ENCODE peak calls at places on chromosome 17, in five cellular contexts. One of them, this sample, is unnamed.

GRCh38 chr17:46108120-46108519 is 85.1 kb downstream of the KANSL1 start:
- DNase-seq in BJ: no peak
- DNase-seq in mesendoderm: peak
- DNase-seq in right lobe of liver: no peak
- DNase-seq in tibial artery: no peak
- DNase-seq in this sample: no peak

GRCh38 chr17:44211281-44212265 is 7.9 kb downstream of the UBTF start:
- DNase-seq in right lobe of liver: no peak
- DNase-seq in tibial artery: no peak
- DNase-seq in mesendoderm: no peak
- DNase-seq in BJ: no peak
- DNase-seq in this sample: no peak

GRCh38 chr17:42457107-42457787 is 1.4 kb upstream of the ATP6V0A1 start:
- DNase-seq in right lobe of liver: no peak
- DNase-seq in BJ: no peak
- DNase-seq in tibial artery: no peak
- DNase-seq in mesendoderm: no peak
- DNase-seq in this sample: no peak

GRCh38 chr17:49975531-49975930 is 6.5 kb downstream of the DLX4 start:
- DNase-seq in BJ: no peak
- DNase-seq in mesendoderm: peak
- DNase-seq in right lobe of liver: no peak
- DNase-seq in tibial artery: no peak
- DNase-seq in this sample: no peak

GRCh38 chr17:61250335-61250890 is 149.2 kb upstream of the TBX2 start:
- DNase-seq in tibial artery: no peak
- DNase-seq in right lobe of liver: no peak
- DNase-seq in mesendoderm: no peak
- DNase-seq in BJ: no peak
- DNase-seq in this sample: no peak

GRCh38 chr17:37786481-37786880 is 41.6 kb upstream of the HNF1B start:
- DNase-seq in BJ: no peak
- DNase-seq in mesendoderm: no peak
- DNase-seq in tibial artery: no peak
- DNase-seq in right lobe of liver: no peak
- DNase-seq in this sample: no peak

GRCh38 chr17:64377769-64378282 is 12.8 kb downstream of the PECAM1 start:
- DNase-seq in mesendoderm: no peak
- DNase-seq in right lobe of liver: no peak
- DNase-seq in BJ: no peak
- DNase-seq in tibial artery: no peak
- DNase-seq in this sample: no peak

GRCh38 chr17:5770556-5771270 is 186.4 kb upstream of the NLRP1 start:
- DNase-seq in BJ: no peak
- DNase-seq in tibial artery: no peak
- DNase-seq in mesendoderm: peak
- DNase-seq in right lobe of liver: no peak
- DNase-seq in this sample: no peak

GRCh38 chr17:73288534-73289302 is 23.1 kb downstream of the CDC42EP4 start:
- DNase-seq in mesendoderm: no peak
- DNase-seq in right lobe of liver: peak
- DNase-seq in BJ: no peak
- DNase-seq in tibial artery: peak
- DNase-seq in this sample: no peak

DNA sequence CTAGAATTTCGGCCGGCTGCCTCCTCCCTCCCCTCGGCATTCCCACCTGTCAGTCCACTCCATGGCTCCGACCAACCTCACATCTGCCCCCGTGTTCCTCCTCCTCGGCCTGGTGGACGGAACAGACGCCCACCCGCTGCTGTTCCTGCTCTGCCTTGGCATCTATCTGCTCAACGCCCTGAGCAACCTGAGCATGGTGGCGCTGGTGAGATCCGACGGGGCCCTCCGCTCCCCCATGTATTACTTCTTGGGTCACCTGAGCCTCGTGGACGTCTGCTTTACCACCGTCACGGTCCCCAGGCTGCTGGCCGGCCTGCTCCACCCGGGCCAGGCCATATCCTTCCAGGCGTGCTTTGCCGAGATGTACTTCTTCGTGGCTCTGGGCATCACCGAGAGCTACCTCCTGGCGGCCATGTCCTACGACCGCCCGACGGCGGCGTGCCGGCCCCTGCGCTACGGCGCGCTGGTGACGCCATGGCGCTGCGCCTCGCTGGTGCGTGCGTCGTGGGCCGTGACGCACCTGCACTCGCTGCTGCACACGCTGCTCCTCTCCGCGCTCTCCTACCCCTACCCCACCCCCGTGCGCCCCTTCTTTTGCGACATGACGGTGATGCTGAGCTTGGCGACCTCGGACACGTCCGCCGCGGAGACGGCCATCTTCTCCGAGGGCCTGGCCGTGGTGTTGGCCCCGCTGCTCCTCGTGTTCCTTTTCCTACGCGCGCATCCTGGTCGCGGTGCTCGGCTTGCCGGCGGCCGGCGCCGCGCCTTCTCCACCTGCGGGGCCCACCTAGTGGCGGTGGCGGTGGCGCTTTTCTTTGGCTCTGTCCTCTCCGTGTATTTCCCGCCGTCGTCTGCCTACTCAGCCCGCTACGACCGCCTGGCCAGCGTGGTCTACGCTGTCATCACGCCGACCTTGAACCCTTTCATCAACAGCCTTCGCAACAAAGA is at the start of gene OR3A2:
- DNase-seq in mesendoderm: peak
- DNase-seq in right lobe of liver: no peak
- DNase-seq in BJ: no peak
- DNase-seq in tibial artery: no peak
- DNase-seq in this sample: no peak
- H3K4me3 ChIP-seq in mesendoderm: no peak
- H3K4me3 ChIP-seq in right lobe of liver: no peak
- H3K4me3 ChIP-seq in BJ: no peak
- H3K4me3 ChIP-seq in tibial artery: no peak
- H3K4me3 ChIP-seq in this sample: no peak

GRCh38 chr17:28384281-28385036 is 13.0 kb downstream of the SARM1 start:
- DNase-seq in BJ: no peak
- DNase-seq in mesendoderm: no peak
- DNase-seq in right lobe of liver: peak
- DNase-seq in tibial artery: peak
- DNase-seq in this sample: no peak
- H3K4me3 ChIP-seq in BJ: no peak
- H3K4me3 ChIP-seq in mesendoderm: peak
- H3K4me3 ChIP-seq in right lobe of liver: peak
- H3K4me3 ChIP-seq in tibial artery: peak
- H3K4me3 ChIP-seq in this sample: no peak

DNA sequence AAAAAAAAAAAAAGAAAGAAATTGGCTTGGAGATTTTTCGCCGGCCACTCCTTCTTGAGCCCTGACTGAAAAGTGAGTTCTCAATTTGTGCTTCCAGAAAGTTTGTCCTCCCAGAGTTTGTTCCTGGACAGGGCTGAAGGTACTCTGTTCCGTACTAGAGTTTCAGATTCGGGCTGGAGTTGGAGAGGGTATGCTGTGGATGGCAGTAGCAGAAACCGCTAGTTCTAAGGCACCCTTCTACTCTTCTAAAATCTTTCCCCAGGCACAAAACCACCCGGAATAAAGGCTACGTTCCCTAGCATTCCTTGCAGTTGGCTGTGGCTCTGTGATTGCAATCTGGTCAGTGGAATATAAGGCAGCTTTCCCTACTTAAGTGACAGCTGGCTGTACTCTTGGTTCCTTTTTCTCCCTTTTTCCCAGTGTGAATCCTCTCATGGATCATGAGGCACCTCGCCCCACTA is 710 bp upstream of the HEATR6 start:
- DNase-seq in tibial artery: no peak
- DNase-seq in right lobe of liver: no peak
- DNase-seq in mesendoderm: no peak
- DNase-seq in BJ: no peak
- DNase-seq in this sample: no peak
- H3K4me3 ChIP-seq in tibial artery: peak
- H3K4me3 ChIP-seq in right lobe of liver: peak
- H3K4me3 ChIP-seq in mesendoderm: no peak
- H3K4me3 ChIP-seq in BJ: peak
- H3K4me3 ChIP-seq in this sample: peak

DNA sequence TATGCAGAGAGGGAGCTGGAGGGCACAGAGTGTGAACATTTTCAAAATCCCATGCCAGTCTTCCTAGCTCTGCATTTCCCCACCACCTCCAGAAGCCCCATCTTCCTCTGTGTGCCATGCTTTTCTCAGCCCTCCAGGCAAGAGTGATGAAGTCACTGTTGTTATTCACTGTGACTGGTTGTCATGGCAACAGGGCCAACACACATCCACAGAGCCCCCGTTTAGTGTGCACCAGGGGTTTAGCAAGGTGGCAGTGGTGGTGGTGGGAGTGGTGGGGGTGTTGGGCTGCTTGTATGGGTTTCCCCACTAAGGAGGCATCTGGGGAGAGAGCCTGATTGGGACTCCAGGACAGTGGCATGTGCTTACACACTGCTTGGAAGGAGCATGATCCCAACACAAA is 309.9 kb upstream of the ASIC2 start:
- DNase-seq in tibial artery: no peak
- DNase-seq in right lobe of liver: no peak
- DNase-seq in mesendoderm: peak
- DNase-seq in BJ: no peak
- DNase-seq in this sample: no peak
- H3K4me3 ChIP-seq in tibial artery: no peak
- H3K4me3 ChIP-seq in right lobe of liver: no peak
- H3K4me3 ChIP-seq in mesendoderm: no peak
- H3K4me3 ChIP-seq in BJ: no peak
- H3K4me3 ChIP-seq in this sample: no peak

GRCh38 chr17:32688221-32688620 is 188.7 kb downstream of the MYO1D start:
- DNase-seq in BJ: no peak
- DNase-seq in mesendoderm: peak
- DNase-seq in tibial artery: no peak
- DNase-seq in right lobe of liver: no peak
- DNase-seq in this sample: no peak

GRCh38 chr17:32689348-32689747 is 187.6 kb downstream of the MYO1D start:
- DNase-seq in mesendoderm: no peak
- DNase-seq in tibial artery: no peak
- DNase-seq in right lobe of liver: no peak
- DNase-seq in BJ: no peak
- DNase-seq in this sample: no peak

DNA sequence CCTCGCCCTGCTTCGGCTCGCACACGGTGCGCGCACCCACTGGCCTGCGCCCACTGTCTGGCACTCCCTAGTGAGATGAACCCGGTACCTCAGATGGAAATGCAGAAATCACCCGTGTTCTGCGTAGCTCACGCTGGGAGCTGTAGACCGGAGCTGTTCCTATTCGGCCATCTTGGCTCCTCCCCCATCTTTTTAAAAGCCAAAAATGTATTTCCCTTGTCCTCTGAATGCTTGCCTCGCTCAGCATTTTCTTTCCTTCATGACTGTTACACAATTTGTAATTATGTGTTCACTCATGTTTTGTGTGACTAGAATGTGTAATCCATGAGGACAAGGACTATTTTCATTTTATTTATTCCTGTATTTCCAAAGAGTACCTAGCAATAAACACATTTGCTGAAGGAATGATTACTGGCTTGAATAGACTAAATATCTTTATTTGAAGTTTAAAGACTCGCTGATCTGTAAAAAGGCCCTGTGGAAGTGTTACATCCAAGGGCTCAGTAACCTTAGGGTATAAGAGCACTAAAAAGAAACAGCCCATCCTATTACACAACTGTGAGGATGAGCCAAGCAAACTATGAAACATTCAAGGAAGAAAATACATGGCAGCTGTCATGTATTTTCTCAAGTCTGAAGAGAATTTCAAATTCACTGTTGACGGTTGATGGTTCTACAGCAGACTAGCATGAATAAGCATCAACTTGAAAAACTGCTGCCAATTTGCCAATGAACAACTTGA is 192.7 kb downstream of the MYO1D start:
- DNase-seq in tibial artery: no peak
- DNase-seq in right lobe of liver: no peak
- DNase-seq in BJ: no peak
- DNase-seq in mesendoderm: no peak
- DNase-seq in this sample: no peak
- H3K4me3 ChIP-seq in tibial artery: no peak
- H3K4me3 ChIP-seq in right lobe of liver: no peak
- H3K4me3 ChIP-seq in BJ: no peak
- H3K4me3 ChIP-seq in mesendoderm: no peak
- H3K4me3 ChIP-seq in this sample: no peak

GRCh38 chr17:17191961-17192381 is 14.2 kb downstream of the PLD6 start:
- DNase-seq in mesendoderm: no peak
- DNase-seq in tibial artery: no peak
- DNase-seq in right lobe of liver: no peak
- DNase-seq in BJ: no peak
- DNase-seq in this sample: no peak
- H3K4me3 ChIP-seq in mesendoderm: no peak
- H3K4me3 ChIP-seq in tibial artery: no peak
- H3K4me3 ChIP-seq in right lobe of liver: no peak
- H3K4me3 ChIP-seq in BJ: no peak
- H3K4me3 ChIP-seq in this sample: no peak

GRCh38 chr17:78895322-78895721 is 7.7 kb downstream of the CEP295NL start:
- DNase-seq in right lobe of liver: no peak
- DNase-seq in mesendoderm: no peak
- DNase-seq in tibial artery: no peak
- DNase-seq in BJ: no peak
- DNase-seq in this sample: no peak
- H3K4me3 ChIP-seq in right lobe of liver: no peak
- H3K4me3 ChIP-seq in mesendoderm: no peak
- H3K4me3 ChIP-seq in tibial artery: no peak
- H3K4me3 ChIP-seq in BJ: no peak
- H3K4me3 ChIP-seq in this sample: no peak

GRCh38 chr17:2051388-2052237 is 3.3 kb upstream of the HIC1 start:
- DNase-seq in BJ: no peak
- DNase-seq in tibial artery: no peak
- DNase-seq in right lobe of liver: no peak
- DNase-seq in mesendoderm: no peak
- DNase-seq in this sample: no peak
- H3K4me3 ChIP-seq in BJ: no peak
- H3K4me3 ChIP-seq in tibial artery: no peak
- H3K4me3 ChIP-seq in right lobe of liver: no peak
- H3K4me3 ChIP-seq in mesendoderm: no peak
- H3K4me3 ChIP-seq in this sample: no peak

DNA sequence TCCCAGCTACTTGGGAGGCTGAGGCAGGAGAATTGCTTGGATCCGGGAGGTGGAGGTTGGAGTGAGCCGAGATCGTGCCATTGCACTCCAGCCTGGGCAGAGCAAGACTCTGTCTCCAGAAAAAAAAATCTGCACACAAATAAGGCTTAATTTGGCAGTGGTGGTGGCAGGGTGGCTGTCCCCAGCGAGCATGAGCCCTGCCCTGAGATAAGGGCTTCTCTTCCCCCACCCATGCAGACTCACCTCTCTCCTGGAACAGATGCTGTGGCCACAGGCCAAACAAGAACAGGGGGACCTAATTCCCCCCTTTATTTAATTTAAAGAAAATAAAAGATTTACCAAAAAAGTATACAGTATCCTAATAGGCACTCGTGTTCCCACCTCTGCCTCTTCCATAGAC is 157.2 kb downstream of the RAB11FIP4 start:
- DNase-seq in right lobe of liver: no peak
- DNase-seq in tibial artery: no peak
- DNase-seq in BJ: no peak
- DNase-seq in mesendoderm: no peak
- DNase-seq in this sample: no peak
- H3K4me3 ChIP-seq in right lobe of liver: peak
- H3K4me3 ChIP-seq in tibial artery: peak
- H3K4me3 ChIP-seq in BJ: peak
- H3K4me3 ChIP-seq in mesendoderm: peak
- H3K4me3 ChIP-seq in this sample: peak